ENCODE peak calls at places on chromosomes 6 and 20, in ten cellular contexts. One of them, this sample, is unnamed.

GRCh38 chr20:31948008-31948407 is 3.8 kb downstream of the PDRG1 start:
- DNase-seq in GM06990: no peak
- DNase-seq in fibroblast of lung: no peak
- DNase-seq in CD4-positive, CD25-positive, alpha-beta regulatory T cell: no peak
- DNase-seq in brain microvascular endothelial cell: no peak
- DNase-seq in GM12865: no peak
- DNase-seq in ovary: no peak
- DNase-seq in bronchial epithelial cell: no peak
- DNase-seq in pancreas: no peak
- DNase-seq in naive thymus-derived CD4-positive, alpha-beta T cell: no peak
- DNase-seq in this sample: peak

GRCh38 chr6:113876654-113877053 is 19.5 kb downstream of the MARCKS start:
- DNase-seq in CD4-positive, CD25-positive, alpha-beta regulatory T cell: no peak
- DNase-seq in pancreas: no peak
- DNase-seq in fibroblast of lung: no peak
- DNase-seq in GM12865: no peak
- DNase-seq in ovary: no peak
- DNase-seq in GM06990: no peak
- DNase-seq in naive thymus-derived CD4-positive, alpha-beta T cell: no peak
- DNase-seq in bronchial epithelial cell: no peak
- DNase-seq in brain microvascular endothelial cell: no peak
- DNase-seq in this sample: no peak

GRCh38 chr20:8432435-8433148 is 300.5 kb downstream of the PLCB1 start:
- DNase-seq in GM06990: no peak
- DNase-seq in bronchial epithelial cell: no peak
- DNase-seq in GM12865: no peak
- DNase-seq in pancreas: no peak
- DNase-seq in naive thymus-derived CD4-positive, alpha-beta T cell: no peak
- DNase-seq in CD4-positive, CD25-positive, alpha-beta regulatory T cell: no peak
- DNase-seq in brain microvascular endothelial cell: no peak
- DNase-seq in ovary: no peak
- DNase-seq in fibroblast of lung: no peak
- DNase-seq in this sample: no peak

GRCh38 chr20:3413393-3413889 is 6.0 kb upstream of the DNAAF9 start:
- DNase-seq in fibroblast of lung: no peak
- DNase-seq in GM06990: no peak
- DNase-seq in GM12865: no peak
- DNase-seq in ovary: no peak
- DNase-seq in bronchial epithelial cell: no peak
- DNase-seq in CD4-positive, CD25-positive, alpha-beta regulatory T cell: no peak
- DNase-seq in naive thymus-derived CD4-positive, alpha-beta T cell: no peak
- DNase-seq in pancreas: no peak
- DNase-seq in brain microvascular endothelial cell: no peak
- DNase-seq in this sample: no peak

GRCh38 chr6:110567957-110568696 is 91.7 kb upstream of the SLC22A16 start:
- DNase-seq in GM12865: peak
- DNase-seq in fibroblast of lung: no peak
- DNase-seq in brain microvascular endothelial cell: no peak
- DNase-seq in pancreas: no peak
- DNase-seq in GM06990: no peak
- DNase-seq in ovary: no peak
- DNase-seq in bronchial epithelial cell: no peak
- DNase-seq in naive thymus-derived CD4-positive, alpha-beta T cell: no peak
- DNase-seq in CD4-positive, CD25-positive, alpha-beta regulatory T cell: no peak
- DNase-seq in this sample: no peak

GRCh38 chr20:51042657-51043247 is 19.8 kb upstream of the KCNG1 start:
- DNase-seq in GM12865: no peak
- DNase-seq in naive thymus-derived CD4-positive, alpha-beta T cell: no peak
- DNase-seq in pancreas: no peak
- DNase-seq in bronchial epithelial cell: no peak
- DNase-seq in GM06990: no peak
- DNase-seq in CD4-positive, CD25-positive, alpha-beta regulatory T cell: no peak
- DNase-seq in brain microvascular endothelial cell: no peak
- DNase-seq in ovary: no peak
- DNase-seq in fibroblast of lung: no peak
- DNase-seq in this sample: no peak

GRCh38 chr6:17885889-17886576 is 101.4 kb downstream of the KIF13A start:
- DNase-seq in brain microvascular endothelial cell: no peak
- DNase-seq in naive thymus-derived CD4-positive, alpha-beta T cell: no peak
- DNase-seq in GM06990: no peak
- DNase-seq in bronchial epithelial cell: no peak
- DNase-seq in GM12865: no peak
- DNase-seq in pancreas: no peak
- DNase-seq in ovary: no peak
- DNase-seq in CD4-positive, CD25-positive, alpha-beta regulatory T cell: no peak
- DNase-seq in fibroblast of lung: peak
- DNase-seq in this sample: no peak

GRCh38 chr6:139800837-139801236 is 426.4 kb upstream of the CITED2 start:
- DNase-seq in bronchial epithelial cell: no peak
- DNase-seq in CD4-positive, CD25-positive, alpha-beta regulatory T cell: no peak
- DNase-seq in GM06990: no peak
- DNase-seq in brain microvascular endothelial cell: no peak
- DNase-seq in ovary: no peak
- DNase-seq in naive thymus-derived CD4-positive, alpha-beta T cell: no peak
- DNase-seq in GM12865: peak
- DNase-seq in fibroblast of lung: no peak
- DNase-seq in pancreas: no peak
- DNase-seq in this sample: no peak

DNA sequence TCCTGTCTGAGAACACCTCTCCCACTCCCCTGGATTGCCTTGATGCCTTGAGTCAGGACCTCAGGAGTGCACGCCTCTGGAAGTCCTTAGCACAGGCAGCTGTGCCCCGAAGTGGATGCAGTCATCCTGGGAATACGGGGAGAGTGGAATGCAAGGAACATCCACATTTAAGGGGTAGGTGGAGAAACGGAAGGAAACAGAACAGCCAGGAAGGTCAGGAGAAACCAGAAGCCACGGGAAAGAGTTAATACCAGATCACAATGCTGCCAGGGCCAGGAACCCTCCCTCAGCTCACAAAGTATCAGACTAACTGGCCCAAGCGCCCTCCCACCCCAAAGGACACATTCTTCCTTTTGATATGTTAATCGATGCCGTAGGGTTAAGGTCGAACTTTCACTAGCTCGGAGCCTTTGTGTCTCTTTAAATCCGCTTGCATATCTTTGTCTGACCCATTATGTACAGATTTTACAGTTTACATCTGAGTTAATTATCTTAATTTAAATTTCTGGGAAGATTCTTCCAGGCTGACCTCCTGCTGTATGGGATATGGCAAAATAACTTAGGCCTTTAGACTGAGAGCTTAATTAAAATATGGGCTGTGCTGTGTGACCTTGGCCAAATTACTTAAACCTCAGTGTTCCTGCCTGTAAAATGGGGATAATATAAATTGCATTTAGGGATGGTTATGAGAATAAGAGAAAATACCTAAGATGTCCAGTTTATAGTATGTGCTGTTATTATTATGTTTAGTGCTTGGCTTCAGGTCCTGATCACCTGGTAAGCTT is 24.0 kb upstream of the CCND3 start:
- DNase-seq in pancreas: no peak
- DNase-seq in brain microvascular endothelial cell: no peak
- DNase-seq in GM12865: no peak
- DNase-seq in bronchial epithelial cell: no peak
- DNase-seq in ovary: no peak
- DNase-seq in fibroblast of lung: peak
- DNase-seq in CD4-positive, CD25-positive, alpha-beta regulatory T cell: no peak
- DNase-seq in GM06990: no peak
- DNase-seq in naive thymus-derived CD4-positive, alpha-beta T cell: no peak
- DNase-seq in this sample: no peak
- H3K4me3 ChIP-seq in pancreas: no peak
- H3K4me3 ChIP-seq in brain microvascular endothelial cell: no peak
- H3K4me3 ChIP-seq in GM12865: no peak
- H3K4me3 ChIP-seq in bronchial epithelial cell: no peak
- H3K4me3 ChIP-seq in ovary: no peak
- H3K4me3 ChIP-seq in fibroblast of lung: no peak
- H3K4me3 ChIP-seq in CD4-positive, CD25-positive, alpha-beta regulatory T cell: no peak
- H3K4me3 ChIP-seq in GM06990: no peak
- H3K4me3 ChIP-seq in naive thymus-derived CD4-positive, alpha-beta T cell: no peak
- H3K4me3 ChIP-seq in this sample: no peak

DNA sequence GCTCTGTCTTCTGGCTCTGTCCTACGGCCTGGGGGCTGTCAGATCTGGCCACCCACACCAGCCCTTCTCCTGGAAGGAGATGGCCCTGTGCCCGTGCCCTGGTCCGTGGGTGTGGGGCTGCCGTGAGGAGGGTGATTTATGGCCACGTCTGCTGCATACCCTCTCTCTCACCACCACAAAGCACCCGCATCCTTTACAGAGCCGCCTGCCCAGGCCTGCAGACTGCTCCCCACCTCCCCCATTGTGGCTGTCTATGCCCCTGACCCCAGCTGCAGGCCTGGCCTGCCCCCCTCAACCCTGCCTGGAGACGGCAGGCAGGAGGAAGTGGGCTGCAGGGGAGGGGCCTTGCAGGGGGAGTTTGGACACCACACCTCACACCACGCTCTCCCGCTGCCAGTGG is 72.7 kb upstream of the GATA5 start:
- DNase-seq in fibroblast of lung: no peak
- DNase-seq in naive thymus-derived CD4-positive, alpha-beta T cell: no peak
- DNase-seq in CD4-positive, CD25-positive, alpha-beta regulatory T cell: no peak
- DNase-seq in GM12865: no peak
- DNase-seq in brain microvascular endothelial cell: no peak
- DNase-seq in bronchial epithelial cell: no peak
- DNase-seq in pancreas: no peak
- DNase-seq in ovary: no peak
- DNase-seq in GM06990: no peak
- DNase-seq in this sample: no peak
- H3K4me3 ChIP-seq in fibroblast of lung: no peak
- H3K4me3 ChIP-seq in naive thymus-derived CD4-positive, alpha-beta T cell: no peak
- H3K4me3 ChIP-seq in CD4-positive, CD25-positive, alpha-beta regulatory T cell: no peak
- H3K4me3 ChIP-seq in GM12865: no peak
- H3K4me3 ChIP-seq in brain microvascular endothelial cell: no peak
- H3K4me3 ChIP-seq in bronchial epithelial cell: no peak
- H3K4me3 ChIP-seq in pancreas: no peak
- H3K4me3 ChIP-seq in ovary: no peak
- H3K4me3 ChIP-seq in GM06990: no peak
- H3K4me3 ChIP-seq in this sample: no peak

DNA sequence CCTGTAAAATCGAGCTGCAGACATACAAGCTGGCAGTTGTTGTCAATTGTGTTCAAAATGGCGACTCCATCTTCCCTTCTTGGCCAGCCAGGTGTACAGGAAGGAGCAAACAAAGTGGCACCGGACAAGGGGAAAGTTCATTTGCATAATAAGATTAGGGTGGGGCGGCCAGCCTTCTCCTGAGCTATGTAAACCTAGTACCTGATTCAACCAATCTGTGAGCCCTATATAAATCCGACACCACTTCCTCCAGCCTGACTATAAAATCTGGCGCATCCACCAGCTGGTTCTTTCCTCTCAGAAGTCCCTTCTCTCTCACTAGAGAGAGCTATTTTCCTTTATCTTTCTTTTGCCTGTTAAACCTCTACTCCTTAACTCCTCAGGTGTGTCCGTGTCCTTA is 8.1 kb upstream of the HBS1L start:
- DNase-seq in pancreas: no peak
- DNase-seq in GM06990: no peak
- DNase-seq in fibroblast of lung: no peak
- DNase-seq in brain microvascular endothelial cell: no peak
- DNase-seq in GM12865: no peak
- DNase-seq in CD4-positive, CD25-positive, alpha-beta regulatory T cell: no peak
- DNase-seq in naive thymus-derived CD4-positive, alpha-beta T cell: no peak
- DNase-seq in bronchial epithelial cell: no peak
- DNase-seq in ovary: no peak
- DNase-seq in this sample: no peak
- H3K4me3 ChIP-seq in pancreas: no peak
- H3K4me3 ChIP-seq in GM06990: no peak
- H3K4me3 ChIP-seq in fibroblast of lung: no peak
- H3K4me3 ChIP-seq in brain microvascular endothelial cell: no peak
- H3K4me3 ChIP-seq in GM12865: no peak
- H3K4me3 ChIP-seq in CD4-positive, CD25-positive, alpha-beta regulatory T cell: no peak
- H3K4me3 ChIP-seq in naive thymus-derived CD4-positive, alpha-beta T cell: no peak
- H3K4me3 ChIP-seq in bronchial epithelial cell: no peak
- H3K4me3 ChIP-seq in ovary: no peak
- H3K4me3 ChIP-seq in this sample: no peak

GRCh38 chr20:63850689-63851547 is 10.4 kb upstream of the ABHD16B start:
- DNase-seq in CD4-positive, CD25-positive, alpha-beta regulatory T cell: no peak
- DNase-seq in naive thymus-derived CD4-positive, alpha-beta T cell: no peak
- DNase-seq in GM12865: peak
- DNase-seq in pancreas: no peak
- DNase-seq in brain microvascular endothelial cell: no peak
- DNase-seq in GM06990: peak
- DNase-seq in bronchial epithelial cell: no peak
- DNase-seq in fibroblast of lung: no peak
- DNase-seq in ovary: no peak
- DNase-seq in this sample: no peak

GRCh38 chr20:63846938-63847373 is 14.3 kb upstream of the ABHD16B start:
- DNase-seq in brain microvascular endothelial cell: no peak
- DNase-seq in CD4-positive, CD25-positive, alpha-beta regulatory T cell: no peak
- DNase-seq in bronchial epithelial cell: no peak
- DNase-seq in GM12865: no peak
- DNase-seq in ovary: no peak
- DNase-seq in naive thymus-derived CD4-positive, alpha-beta T cell: no peak
- DNase-seq in GM06990: no peak
- DNase-seq in fibroblast of lung: no peak
- DNase-seq in pancreas: no peak
- DNase-seq in this sample: no peak

GRCh38 chr20:63846128-63846771 is 15.0 kb upstream of the ABHD16B start:
- DNase-seq in GM06990: no peak
- DNase-seq in brain microvascular endothelial cell: no peak
- DNase-seq in fibroblast of lung: peak
- DNase-seq in pancreas: peak
- DNase-seq in ovary: peak
- DNase-seq in bronchial epithelial cell: no peak
- DNase-seq in CD4-positive, CD25-positive, alpha-beta regulatory T cell: no peak
- DNase-seq in GM12865: no peak
- DNase-seq in naive thymus-derived CD4-positive, alpha-beta T cell: no peak
- DNase-seq in this sample: no peak

GRCh38 chr20:63847374-63848002 is 13.8 kb upstream of the ABHD16B start:
- DNase-seq in GM06990: no peak
- DNase-seq in fibroblast of lung: peak
- DNase-seq in CD4-positive, CD25-positive, alpha-beta regulatory T cell: no peak
- DNase-seq in bronchial epithelial cell: no peak
- DNase-seq in naive thymus-derived CD4-positive, alpha-beta T cell: no peak
- DNase-seq in GM12865: no peak
- DNase-seq in pancreas: no peak
- DNase-seq in brain microvascular endothelial cell: no peak
- DNase-seq in ovary: peak
- DNase-seq in this sample: no peak

DNA sequence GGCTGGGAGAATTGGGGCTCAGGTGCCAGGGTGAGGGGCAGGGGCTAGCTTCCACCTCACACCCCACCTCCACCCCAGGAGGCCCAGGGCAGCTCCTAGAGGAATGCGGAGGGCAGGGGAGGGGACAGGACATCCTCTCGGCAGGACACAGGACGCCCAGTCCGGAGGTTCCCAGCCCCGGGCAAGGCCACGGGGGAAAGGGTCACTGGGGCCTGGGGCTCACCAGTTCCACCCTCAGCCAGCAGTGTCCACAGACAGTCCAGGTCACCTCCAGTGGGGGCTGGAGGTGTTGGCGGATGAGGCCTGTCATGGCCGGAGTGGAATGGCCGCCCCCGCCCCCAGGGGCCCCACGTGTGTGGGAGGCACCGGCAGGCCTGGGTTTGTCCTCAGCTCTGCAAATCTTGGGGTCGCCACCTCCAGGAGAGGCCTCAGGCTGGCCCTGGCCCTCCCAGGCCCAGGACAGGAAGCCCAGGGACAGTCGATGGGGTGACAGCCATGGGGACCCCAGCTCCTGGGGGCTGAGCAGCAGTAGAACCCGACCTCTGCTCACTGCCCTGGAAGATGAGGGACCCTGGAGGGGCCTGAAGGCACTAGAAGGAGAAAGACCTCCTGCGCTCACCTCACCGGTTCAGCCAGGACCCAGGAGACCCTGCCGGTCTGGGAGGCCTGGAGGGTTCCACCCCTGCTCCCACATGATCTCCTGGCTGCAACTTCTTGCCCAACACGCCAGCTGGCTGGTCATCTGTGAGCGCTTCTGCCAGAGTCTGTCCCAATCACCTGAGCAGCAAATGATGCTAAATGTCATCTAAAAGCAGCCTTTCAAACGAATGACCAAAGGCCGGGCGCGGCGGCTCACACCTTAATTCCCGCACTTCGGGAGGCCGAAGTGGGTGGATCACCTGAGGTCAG is 13.0 kb upstream of the ABHD16B start:
- DNase-seq in CD4-positive, CD25-positive, alpha-beta regulatory T cell: no peak
- DNase-seq in naive thymus-derived CD4-positive, alpha-beta T cell: no peak
- DNase-seq in bronchial epithelial cell: no peak
- DNase-seq in GM06990: no peak
- DNase-seq in GM12865: no peak
- DNase-seq in fibroblast of lung: no peak
- DNase-seq in brain microvascular endothelial cell: no peak
- DNase-seq in pancreas: no peak
- DNase-seq in ovary: peak
- DNase-seq in this sample: no peak
- H3K4me3 ChIP-seq in CD4-positive, CD25-positive, alpha-beta regulatory T cell: no peak
- H3K4me3 ChIP-seq in naive thymus-derived CD4-positive, alpha-beta T cell: no peak
- H3K4me3 ChIP-seq in bronchial epithelial cell: no peak
- H3K4me3 ChIP-seq in GM06990: no peak
- H3K4me3 ChIP-seq in GM12865: no peak
- H3K4me3 ChIP-seq in fibroblast of lung: no peak
- H3K4me3 ChIP-seq in brain microvascular endothelial cell: no peak
- H3K4me3 ChIP-seq in pancreas: no peak
- H3K4me3 ChIP-seq in ovary: no peak
- H3K4me3 ChIP-seq in this sample: no peak